ENCODE peak calls at places on chromosomes 13 and 19, in four cellular contexts. One of them, this sample, is unnamed.

GRCh38 chr13:68023838-68024581 is 793.9 kb upstream of the PCDH9 start:
- DNase-seq in SK-N-SH: no peak
- DNase-seq in HepG2: no peak
- DNase-seq in K562: no peak
- DNase-seq in this sample: no peak

GRCh38 chr19:6925801-6926751 is 38.7 kb downstream of the ADGRE1 start:
- DNase-seq in K562: no peak
- DNase-seq in SK-N-SH: no peak
- DNase-seq in HepG2: no peak
- DNase-seq in this sample: no peak

GRCh38 chr19:42152285-42152684 is 20.0 kb upstream of the POU2F2 start:
- DNase-seq in HepG2: no peak
- DNase-seq in SK-N-SH: peak; percentile 27
- DNase-seq in K562: no peak
- DNase-seq in this sample: no peak

GRCh38 chr13:28611654-28612131 is 47.2 kb upstream of the POMP start:
- DNase-seq in K562: peak; percentile 24
- DNase-seq in HepG2: no peak
- DNase-seq in SK-N-SH: no peak
- DNase-seq in this sample: no peak

GRCh38 chr13:76965759-76966421 is 17.6 kb downstream of the ACOD1 start:
- DNase-seq in HepG2: no peak
- DNase-seq in K562: no peak
- DNase-seq in SK-N-SH: peak; percentile 54
- DNase-seq in this sample: no peak

GRCh38 chr19:22619371-22619770 is 14.8 kb upstream of the ZNF492 start:
- DNase-seq in K562: no peak
- DNase-seq in HepG2: no peak
- DNase-seq in SK-N-SH: no peak
- DNase-seq in this sample: no peak

GRCh38 chr13:43085545-43085944 is 62.2 kb downstream of the DNAJC15 start:
- DNase-seq in SK-N-SH: peak; percentile 17
- DNase-seq in HepG2: no peak
- DNase-seq in K562: peak; percentile 3
- DNase-seq in this sample: peak; percentile 16

GRCh38 chr13:47945738-47946137 is 55.3 kb downstream of the SUCLA2 start:
- DNase-seq in K562: no peak
- DNase-seq in HepG2: peak; percentile 4
- DNase-seq in SK-N-SH: no peak
- DNase-seq in this sample: no peak

GRCh38 chr13:76903544-76904162 is 17.4 kb upstream of the KCTD12 start:
- DNase-seq in HepG2: peak; percentile 49
- DNase-seq in SK-N-SH: peak; percentile 73
- DNase-seq in K562: peak; percentile 53
- DNase-seq in this sample: peak; percentile 69

GRCh38 chr13:76225815-76226489 is 589.8 kb downstream of the LMO7 start:
- DNase-seq in K562: no peak
- DNase-seq in SK-N-SH: no peak
- DNase-seq in HepG2: no peak
- DNase-seq in this sample: no peak

GRCh38 chr13:91576590-91576989 is 178.2 kb downstream of the GPC5 start:
- DNase-seq in K562: peak; percentile 37
- DNase-seq in HepG2: peak; percentile 1
- DNase-seq in SK-N-SH: no peak
- DNase-seq in this sample: no peak

GRCh38 chr13:24877531-24877930 is 113.6 kb downstream of the RNF17 start:
- DNase-seq in HepG2: no peak
- DNase-seq in SK-N-SH: no peak
- DNase-seq in K562: no peak
- DNase-seq in this sample: no peak

GRCh38 chr19:53086949-53087348 is 16.3 kb downstream of the ZNF160 start:
- DNase-seq in HepG2: no peak
- DNase-seq in SK-N-SH: no peak
- DNase-seq in K562: no peak
- DNase-seq in this sample: no peak

GRCh38 chr19:49613374-49613773 is 22.4 kb downstream of the PRR12 start:
- DNase-seq in SK-N-SH: no peak
- DNase-seq in HepG2: no peak
- DNase-seq in K562: no peak
- DNase-seq in this sample: no peak

GRCh38 chr19:14090509-14091085 is at the start of gene SAMD1:
- DNase-seq in SK-N-SH: peak; percentile 95
- DNase-seq in K562: peak; percentile 94
- DNase-seq in HepG2: peak; percentile 73
- DNase-seq in this sample: peak; percentile 76

GRCh38 chr13:46552888-46553520 is at the start of gene LRCH1:
- DNase-seq in K562: peak; percentile 83
- DNase-seq in HepG2: peak; percentile 46
- DNase-seq in SK-N-SH: peak; percentile 93
- DNase-seq in this sample: peak; percentile 52

GRCh38 chr13:94112227-94112626 is 367.3 kb downstream of the DCT start:
- DNase-seq in SK-N-SH: no peak
- DNase-seq in K562: no peak
- DNase-seq in HepG2: peak; percentile 28
- DNase-seq in this sample: no peak

GRCh38 chr19:53158119-53158656 is 665 bp downstream of the ZNF347 start:
- DNase-seq in K562: peak; percentile 21
- DNase-seq in HepG2: no peak
- DNase-seq in SK-N-SH: peak; percentile 58
- DNase-seq in this sample: no peak

GRCh38 chr19:4559569-4559968 is at the start of gene SEMA6B:
- DNase-seq in HepG2: no peak
- DNase-seq in K562: no peak
- DNase-seq in SK-N-SH: no peak
- DNase-seq in this sample: no peak

GRCh38 chr13:19862511-19863313 is 737 bp downstream of the ZMYM5 start:
- DNase-seq in HepG2: no peak
- DNase-seq in K562: peak; percentile 20
- DNase-seq in SK-N-SH: no peak
- DNase-seq in this sample: no peak

GRCh38 chr13:45393941-45394570 is 24.1 kb downstream of the SLC25A30 start:
- DNase-seq in K562: peak; percentile 62
- DNase-seq in SK-N-SH: peak; percentile 81
- DNase-seq in HepG2: peak; percentile 61
- DNase-seq in this sample: peak; percentile 45

GRCh38 chr13:36973621-36974268 is 25.4 kb downstream of the ALG5 start:
- DNase-seq in HepG2: no peak
- DNase-seq in SK-N-SH: no peak
- DNase-seq in K562: no peak
- DNase-seq in this sample: no peak

GRCh38 chr13:36973009-36973408 is 26.1 kb downstream of the ALG5 start:
- DNase-seq in K562: no peak
- DNase-seq in HepG2: no peak
- DNase-seq in SK-N-SH: no peak
- DNase-seq in this sample: no peak

GRCh38 chr13:36979361-36980040 is 19.6 kb downstream of the ALG5 start:
- DNase-seq in HepG2: no peak
- DNase-seq in SK-N-SH: no peak
- DNase-seq in K562: no peak
- DNase-seq in this sample: no peak

DNA sequence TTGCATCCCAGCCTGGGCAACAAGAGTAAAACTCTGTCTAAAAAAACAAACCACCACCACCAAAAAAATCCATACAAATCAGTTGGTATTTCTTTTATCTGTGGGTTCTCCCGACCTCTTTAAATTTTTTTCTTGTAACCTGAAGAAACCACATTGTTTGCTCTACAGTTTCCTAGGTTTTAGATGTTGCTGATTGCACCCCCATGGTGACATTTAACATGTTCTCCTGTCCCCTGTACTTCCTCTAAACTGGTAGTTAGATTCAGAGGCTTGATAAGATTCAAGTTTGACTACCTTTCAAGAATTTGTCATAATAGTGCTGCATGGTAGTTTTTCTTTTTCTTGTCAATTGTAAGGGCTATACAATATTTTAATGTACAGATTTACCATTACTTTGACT is 24.0 kb downstream of the ALG5 start:
- DNase-seq in HepG2: no peak
- DNase-seq in SK-N-SH: no peak
- DNase-seq in K562: no peak
- DNase-seq in this sample: no peak
- TF ChIP-seq ELF1 in HepG2: no peak
- TF ChIP-seq ELF1 in SK-N-SH: no peak
- TF ChIP-seq ELF1 in K562: no peak
- TF ChIP-seq ELF1 in this sample: no peak

DNA sequence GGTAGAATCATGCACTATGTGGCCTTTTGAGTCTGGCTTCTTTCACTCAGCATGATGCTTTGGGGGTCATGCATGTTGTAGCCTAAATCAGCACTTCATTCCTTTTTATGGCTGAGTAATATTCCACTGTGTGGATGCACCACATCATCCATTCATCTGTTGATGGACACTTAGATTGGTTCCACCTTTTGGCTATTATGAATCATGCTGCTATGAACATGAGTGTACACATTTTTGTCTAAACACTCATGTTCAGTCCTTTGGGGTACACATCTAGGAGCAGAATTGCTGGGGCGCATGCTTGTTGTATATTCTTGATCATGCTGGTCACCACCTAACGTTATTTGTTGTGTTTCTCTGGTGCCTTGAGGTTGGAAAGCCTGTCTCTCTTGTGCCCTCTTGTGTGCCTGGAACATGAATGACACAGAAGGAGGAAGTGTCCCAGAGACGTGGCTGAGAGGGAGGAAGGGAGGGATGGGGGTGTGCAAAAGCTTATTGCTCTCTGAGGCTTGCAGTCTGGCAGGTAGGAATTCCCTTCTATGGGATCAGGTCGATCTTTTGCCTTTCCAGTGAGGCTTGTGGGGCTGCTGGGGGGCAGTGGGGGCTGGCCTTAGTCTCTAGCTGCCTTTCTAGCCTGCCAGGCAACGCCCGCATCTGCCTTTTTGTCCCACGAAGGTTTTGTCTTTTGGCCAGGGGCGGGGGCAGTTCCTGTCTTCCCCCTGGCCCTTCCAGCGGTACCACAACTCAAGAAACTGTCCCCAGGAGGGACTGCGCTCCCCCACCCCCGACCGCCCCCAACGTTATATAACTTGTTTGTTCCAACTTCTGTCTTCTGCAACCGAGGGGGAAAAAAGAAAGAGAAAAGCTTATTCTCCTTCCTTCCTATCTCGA is 7.6 kb downstream of the KLHL26 start:
- DNase-seq in SK-N-SH: no peak
- DNase-seq in K562: no peak
- DNase-seq in HepG2: no peak
- DNase-seq in this sample: no peak
- TF ChIP-seq ELF1 in SK-N-SH: no peak
- TF ChIP-seq ELF1 in K562: no peak
- TF ChIP-seq ELF1 in HepG2: no peak
- TF ChIP-seq ELF1 in this sample: no peak

DNA sequence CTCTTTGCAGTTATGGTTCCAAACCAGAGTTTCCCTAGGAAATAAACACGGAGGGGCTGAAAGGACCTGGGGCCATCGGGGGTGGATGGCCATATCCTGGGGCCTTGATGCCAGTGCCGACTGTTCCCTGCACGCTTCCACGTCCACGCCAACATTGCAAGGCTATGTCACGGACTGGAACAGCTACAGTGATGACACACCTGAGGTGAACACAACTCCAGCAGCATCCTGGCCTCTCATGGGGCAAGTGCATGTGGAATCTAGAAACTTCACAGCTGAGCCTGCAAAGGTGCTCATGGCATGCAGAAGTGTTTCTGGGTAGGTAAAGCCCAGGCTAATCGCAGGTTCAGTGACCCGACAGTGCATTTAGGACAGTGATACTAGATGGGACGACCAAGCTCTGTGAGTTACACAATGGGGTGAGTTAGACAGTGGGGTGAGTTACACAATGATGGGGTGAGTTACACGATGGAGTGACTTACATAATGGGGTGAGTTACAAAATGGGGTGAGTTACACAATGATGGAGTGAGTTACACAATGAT is 52.0 kb upstream of the GAS6 start:
- DNase-seq in K562: no peak
- DNase-seq in SK-N-SH: no peak
- DNase-seq in HepG2: no peak
- DNase-seq in this sample: no peak
- TF ChIP-seq ELF1 in K562: no peak
- TF ChIP-seq ELF1 in SK-N-SH: no peak
- TF ChIP-seq ELF1 in HepG2: no peak
- TF ChIP-seq ELF1 in this sample: no peak

DNA sequence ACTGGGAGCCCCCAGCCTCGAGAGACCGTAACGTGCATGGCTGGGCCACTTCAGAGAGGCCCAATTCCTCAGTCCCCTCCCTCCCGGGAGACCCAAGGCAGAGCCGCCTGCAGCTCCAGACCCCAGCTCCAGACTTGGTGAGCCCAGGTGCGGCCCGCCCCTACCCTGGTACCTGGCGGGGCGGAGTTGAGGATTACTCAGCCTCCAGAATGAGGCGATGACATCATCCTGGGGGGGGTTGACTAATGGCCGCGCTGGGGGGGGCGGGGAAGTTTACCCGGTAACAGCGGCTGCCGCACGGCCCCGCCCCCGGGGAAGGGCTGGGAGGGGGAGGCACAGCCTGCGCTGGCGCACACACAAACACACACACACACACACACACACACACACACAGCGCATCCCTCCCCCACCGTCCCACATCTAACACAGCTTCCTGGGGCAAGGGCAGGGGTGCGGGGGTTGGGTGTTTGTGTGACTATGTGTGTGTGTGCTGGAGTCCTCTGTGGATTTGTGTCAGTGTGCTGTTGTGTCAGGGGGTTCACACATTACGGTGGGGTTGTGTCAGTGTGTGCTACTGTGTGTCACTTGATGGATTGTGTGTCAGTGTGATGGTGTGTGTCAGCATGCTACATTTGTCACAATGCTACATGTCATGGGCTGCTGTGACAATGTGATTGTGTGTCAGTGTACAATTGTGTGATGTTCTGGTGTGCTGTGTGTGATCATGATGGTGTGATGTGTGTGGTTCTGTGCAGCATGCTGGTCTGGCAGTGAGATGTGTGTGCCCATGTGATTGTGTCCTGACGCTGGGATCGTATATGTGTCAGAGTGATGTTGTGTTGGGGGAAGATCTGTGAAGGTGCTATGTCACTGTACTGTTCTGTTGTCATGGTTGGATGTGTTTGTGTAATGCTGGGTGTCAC is 10.3 kb upstream of the BBC3 start:
- DNase-seq in HepG2: peak; percentile 68
- DNase-seq in K562: peak; percentile 93
- DNase-seq in SK-N-SH: peak; percentile 84
- DNase-seq in this sample: peak; percentile 77
- TF ChIP-seq ELF1 in HepG2: no peak
- TF ChIP-seq ELF1 in K562: no peak
- TF ChIP-seq ELF1 in SK-N-SH: no peak
- TF ChIP-seq ELF1 in this sample: no peak